ENCODE peak calls at places on chromosomes 3 and 15, in five cellular contexts. One of them, this sample, is unnamed.

GRCh38 chr3:126567696-126568438 is 9.1 kb upstream of the C3orf22 start:
- DNase-seq in GM23248: no peak
- DNase-seq in mammary epithelial cell: no peak
- DNase-seq in GM23338: peak
- DNase-seq in HCT116: no peak
- DNase-seq in this sample: no peak

GRCh38 chr15:70316059-70316600 is 218.4 kb upstream of the TLE3 start:
- DNase-seq in GM23248: peak
- DNase-seq in mammary epithelial cell: peak
- DNase-seq in GM23338: no peak
- DNase-seq in HCT116: no peak
- DNase-seq in this sample: no peak

GRCh38 chr15:76065267-76065666 is 5.5 kb downstream of the TMEM266 start:
- DNase-seq in GM23248: no peak
- DNase-seq in mammary epithelial cell: no peak
- DNase-seq in GM23338: no peak
- DNase-seq in HCT116: no peak
- DNase-seq in this sample: no peak

GRCh38 chr3:72957303-72957702 is 39.3 kb upstream of the PPP4R2 start:
- DNase-seq in GM23248: no peak
- DNase-seq in mammary epithelial cell: no peak
- DNase-seq in GM23338: no peak
- DNase-seq in HCT116: no peak
- DNase-seq in this sample: no peak

GRCh38 chr3:58952128-58952917 is 97.5 kb downstream of the CFAP20DC start:
- DNase-seq in GM23248: peak
- DNase-seq in mammary epithelial cell: no peak
- DNase-seq in GM23338: no peak
- DNase-seq in HCT116: no peak
- DNase-seq in this sample: peak

GRCh38 chr15:70121656-70122297 is 24.1 kb upstream of the TLE3 start:
- DNase-seq in GM23248: peak
- DNase-seq in mammary epithelial cell: peak
- DNase-seq in GM23338: no peak
- DNase-seq in HCT116: no peak
- DNase-seq in this sample: no peak

GRCh38 chr15:63369296-63369695 is 12.3 kb downstream of the CA12 start:
- DNase-seq in GM23248: no peak
- DNase-seq in mammary epithelial cell: peak
- DNase-seq in GM23338: peak
- DNase-seq in HCT116: no peak
- DNase-seq in this sample: no peak

GRCh38 chr3:194323785-194324735 is 27.1 kb downstream of the CPN2 start:
- DNase-seq in GM23248: peak
- DNase-seq in mammary epithelial cell: no peak
- DNase-seq in GM23338: peak
- DNase-seq in HCT116: peak
- DNase-seq in this sample: no peak

GRCh38 chr3:25683410-25683809 is 18.7 kb upstream of the TOP2B start:
- DNase-seq in GM23248: no peak
- DNase-seq in mammary epithelial cell: no peak
- DNase-seq in GM23338: no peak
- DNase-seq in HCT116: no peak
- DNase-seq in this sample: no peak

GRCh38 chr15:67124111-67124510 is 58.7 kb downstream of the SMAD3 start:
- DNase-seq in GM23248: peak
- DNase-seq in mammary epithelial cell: peak
- DNase-seq in GM23338: no peak
- DNase-seq in HCT116: no peak
- DNase-seq in this sample: no peak

GRCh38 chr3:32569540-32570425 is 875 bp downstream of the DYNC1LI1 start:
- DNase-seq in GM23248: peak
- DNase-seq in mammary epithelial cell: peak
- DNase-seq in GM23338: peak
- DNase-seq in HCT116: no peak
- DNase-seq in this sample: no peak

GRCh38 chr3:23961064-23961463 is 16.0 kb downstream of the NR1D2 start:
- DNase-seq in GM23248: peak
- DNase-seq in mammary epithelial cell: peak
- DNase-seq in GM23338: no peak
- DNase-seq in HCT116: no peak
- DNase-seq in this sample: no peak

GRCh38 chr3:107143206-107143605 is 234.0 kb upstream of the CCDC54 start:
- DNase-seq in GM23248: no peak
- DNase-seq in mammary epithelial cell: no peak
- DNase-seq in GM23338: no peak
- DNase-seq in HCT116: no peak
- DNase-seq in this sample: no peak

GRCh38 chr3:170493712-170494182 is 75.1 kb downstream of the CLDN11 start:
- DNase-seq in GM23248: peak
- DNase-seq in mammary epithelial cell: peak
- DNase-seq in GM23338: no peak
- DNase-seq in HCT116: no peak
- DNase-seq in this sample: no peak

GRCh38 chr15:88650556-88650955 is 11.7 kb downstream of the ISG20 start:
- DNase-seq in GM23248: no peak
- DNase-seq in mammary epithelial cell: no peak
- DNase-seq in GM23338: no peak
- DNase-seq in HCT116: no peak
- DNase-seq in this sample: no peak

GRCh38 chr3:194730369-194730768 is 44.7 kb downstream of the FAM43A start:
- DNase-seq in GM23248: peak
- DNase-seq in mammary epithelial cell: peak
- DNase-seq in GM23338: peak
- DNase-seq in HCT116: no peak
- DNase-seq in this sample: no peak

DNA sequence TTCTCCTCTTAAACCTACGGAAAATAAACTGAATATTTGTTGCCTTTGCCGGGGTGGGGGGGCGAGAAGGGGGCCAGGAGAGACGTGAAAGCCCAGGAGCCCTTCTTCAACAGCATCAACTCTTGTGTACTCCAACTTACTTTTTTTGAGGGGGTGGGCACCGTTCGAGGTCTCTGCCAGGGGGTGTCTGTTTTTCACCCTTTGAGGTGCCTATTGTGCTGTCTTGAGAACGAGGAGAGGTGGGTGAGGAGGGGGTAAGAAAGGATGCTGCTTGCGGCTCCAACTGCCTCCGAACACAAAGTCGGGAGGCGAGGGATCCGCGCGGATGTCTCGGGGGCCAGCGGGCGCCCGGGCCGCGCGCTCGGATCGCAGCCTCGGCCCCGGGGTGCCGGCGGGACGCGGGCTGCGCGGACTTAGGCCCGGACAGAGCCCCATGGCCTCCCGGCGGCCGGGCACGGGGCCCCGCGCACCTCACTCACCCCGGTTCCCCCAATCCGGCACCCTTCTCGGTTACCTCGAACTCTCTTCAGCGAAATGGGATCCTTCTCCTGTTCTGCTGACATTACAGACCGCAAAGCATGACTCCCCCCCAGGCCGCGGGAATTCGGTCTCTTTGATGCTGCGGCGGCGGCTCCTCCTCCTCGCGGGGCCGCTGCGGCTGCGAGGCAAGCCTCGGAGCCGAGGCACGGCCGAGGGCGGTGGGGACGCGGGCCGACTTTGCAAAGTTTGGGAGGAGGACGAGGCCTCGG is 650 bp downstream of the PYGO1 start:
- DNase-seq in GM23248: peak
- DNase-seq in mammary epithelial cell: peak
- DNase-seq in GM23338: peak
- DNase-seq in HCT116: no peak
- DNase-seq in this sample: no peak
- TF ChIP-seq EZH2 in GM23248: no peak
- TF ChIP-seq EZH2 in mammary epithelial cell: peak
- TF ChIP-seq EZH2 in GM23338: peak
- TF ChIP-seq EZH2 in HCT116: no peak
- TF ChIP-seq EZH2 in this sample: no peak

DNA sequence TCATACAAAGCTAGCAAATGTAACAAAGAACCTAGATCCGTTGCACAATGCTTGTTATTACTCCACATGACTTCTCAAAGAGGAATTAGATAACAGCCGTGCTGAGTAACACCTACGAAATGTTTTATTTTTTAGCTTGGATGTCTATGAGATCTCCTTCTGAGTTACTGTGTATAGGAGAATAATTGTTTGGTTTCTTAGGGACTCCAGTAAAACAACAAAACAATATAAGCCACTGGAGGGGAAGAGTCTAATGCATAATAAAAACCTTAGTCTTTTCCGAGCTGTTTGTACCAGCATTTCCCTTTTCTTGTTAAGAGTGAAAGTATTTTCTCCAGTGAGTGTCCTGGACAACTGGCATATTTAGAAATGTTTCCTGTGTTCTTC is 15.6 kb downstream of the SNAP23 start:
- DNase-seq in GM23248: peak
- DNase-seq in mammary epithelial cell: peak
- DNase-seq in GM23338: no peak
- DNase-seq in HCT116: no peak
- DNase-seq in this sample: no peak
- H3K4me3 ChIP-seq in GM23248: peak
- H3K4me3 ChIP-seq in mammary epithelial cell: no peak
- H3K4me3 ChIP-seq in GM23338: no peak
- H3K4me3 ChIP-seq in HCT116: no peak
- H3K4me3 ChIP-seq in this sample: no peak

GRCh38 chr3:113685124-113685523 is 11.3 kb downstream of the USF3 start:
- DNase-seq in GM23248: no peak
- DNase-seq in mammary epithelial cell: peak
- DNase-seq in GM23338: no peak
- DNase-seq in HCT116: no peak
- DNase-seq in this sample: no peak

GRCh38 chr3:113684271-113684819 is 12.1 kb downstream of the USF3 start:
- DNase-seq in GM23248: no peak
- DNase-seq in mammary epithelial cell: no peak
- DNase-seq in GM23338: no peak
- DNase-seq in HCT116: no peak
- DNase-seq in this sample: no peak

GRCh38 chr3:113690482-113690881 is 6.0 kb downstream of the USF3 start:
- DNase-seq in GM23248: no peak
- DNase-seq in mammary epithelial cell: no peak
- DNase-seq in GM23338: no peak
- DNase-seq in HCT116: no peak
- DNase-seq in this sample: no peak

GRCh38 chr3:113685956-113686721 is 10.3 kb downstream of the USF3 start:
- DNase-seq in GM23248: peak
- DNase-seq in mammary epithelial cell: peak
- DNase-seq in GM23338: peak
- DNase-seq in HCT116: no peak
- DNase-seq in this sample: no peak
- H3K27ac ChIP-seq in GM23248: peak
- H3K27ac ChIP-seq in mammary epithelial cell: no peak
- H3K27ac ChIP-seq in GM23338: no peak
- H3K27ac ChIP-seq in HCT116: no peak
- H3K27ac ChIP-seq in this sample: no peak

GRCh38 chr3:108235290-108235689 is 13.1 kb upstream of the IFT57 start:
- DNase-seq in GM23248: no peak
- DNase-seq in mammary epithelial cell: no peak
- DNase-seq in GM23338: no peak
- DNase-seq in HCT116: no peak
- DNase-seq in this sample: no peak
- TF ChIP-seq EZH2 in GM23248: no peak
- TF ChIP-seq EZH2 in mammary epithelial cell: no peak
- TF ChIP-seq EZH2 in GM23338: no peak
- TF ChIP-seq EZH2 in HCT116: no peak
- TF ChIP-seq EZH2 in this sample: no peak

GRCh38 chr3:45597166-45597565 is 2.6 kb downstream of the LIMD1 start:
- DNase-seq in GM23248: peak
- DNase-seq in mammary epithelial cell: no peak
- DNase-seq in GM23338: no peak
- DNase-seq in HCT116: no peak
- DNase-seq in this sample: no peak
- H3K4me3 ChIP-seq in GM23248: peak
- H3K4me3 ChIP-seq in mammary epithelial cell: peak
- H3K4me3 ChIP-seq in GM23338: peak
- H3K4me3 ChIP-seq in HCT116: no peak
- H3K4me3 ChIP-seq in this sample: peak

DNA sequence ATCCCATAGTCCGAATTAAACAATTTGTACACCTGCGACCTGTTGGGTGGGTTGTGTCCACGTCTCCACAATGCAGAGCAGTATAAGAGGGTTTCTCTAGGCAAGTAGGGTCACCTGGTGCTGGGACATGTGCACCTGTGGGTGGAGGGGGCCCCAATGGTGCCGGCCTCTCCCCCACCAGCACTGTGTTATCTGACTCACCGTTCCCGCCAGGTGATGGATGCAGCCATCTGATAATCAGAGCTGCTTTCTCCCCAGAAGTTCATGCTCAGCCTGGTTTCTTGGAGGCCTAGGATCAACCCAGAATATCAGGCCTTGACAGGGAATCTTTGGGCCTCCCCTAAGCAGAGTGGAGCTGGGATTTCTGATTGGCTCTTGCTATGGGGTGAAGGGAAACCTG is 86.0 kb downstream of the DNAJB8 start:
- DNase-seq in GM23248: no peak
- DNase-seq in mammary epithelial cell: no peak
- DNase-seq in GM23338: no peak
- DNase-seq in HCT116: no peak
- DNase-seq in this sample: no peak
- H3K27ac ChIP-seq in GM23248: no peak
- H3K27ac ChIP-seq in mammary epithelial cell: no peak
- H3K27ac ChIP-seq in GM23338: no peak
- H3K27ac ChIP-seq in HCT116: no peak
- H3K27ac ChIP-seq in this sample: no peak

This sample was measured in SK-N-MC.